ENCODE peak calls at places on chromosomes 11 and 22, in eight cellular contexts. One of them, this sample, is unnamed.

GRCh38 chr11:47369676-47370075 is 8.7 kb downstream of the SPI1 start:
- DNase-seq in CD8-positive, alpha-beta T cell: no peak
- DNase-seq in cardiac fibroblast: no peak
- DNase-seq in H9: no peak
- DNase-seq in ELR: no peak
- DNase-seq in progenitor cell of endocrine pancreas: no peak
- DNase-seq in naive thymus-derived CD8-positive, alpha-beta T cell: no peak
- DNase-seq in Kasumi-1: no peak
- DNase-seq in this sample: no peak

GRCh38 chr11:78030429-78031325 is 7.6 kb upstream of the KCTD14 start:
- DNase-seq in CD8-positive, alpha-beta T cell: no peak
- DNase-seq in progenitor cell of endocrine pancreas: no peak
- DNase-seq in ELR: no peak
- DNase-seq in Kasumi-1: peak
- DNase-seq in H9: no peak
- DNase-seq in naive thymus-derived CD8-positive, alpha-beta T cell: no peak
- DNase-seq in cardiac fibroblast: peak
- DNase-seq in this sample: no peak

GRCh38 chr11:68962527-68963250 is 18.1 kb downstream of the MRGPRD start:
- DNase-seq in progenitor cell of endocrine pancreas: no peak
- DNase-seq in H9: peak
- DNase-seq in ELR: no peak
- DNase-seq in Kasumi-1: no peak
- DNase-seq in CD8-positive, alpha-beta T cell: peak
- DNase-seq in cardiac fibroblast: no peak
- DNase-seq in naive thymus-derived CD8-positive, alpha-beta T cell: peak
- DNase-seq in this sample: no peak

GRCh38 chr11:113553235-113553634 is 78.0 kb upstream of the DRD2 start:
- DNase-seq in naive thymus-derived CD8-positive, alpha-beta T cell: no peak
- DNase-seq in progenitor cell of endocrine pancreas: no peak
- DNase-seq in CD8-positive, alpha-beta T cell: no peak
- DNase-seq in cardiac fibroblast: peak
- DNase-seq in Kasumi-1: no peak
- DNase-seq in ELR: peak
- DNase-seq in H9: peak
- DNase-seq in this sample: peak

GRCh38 chr22:33382427-33382826 is 324.2 kb upstream of the SYN3 start:
- DNase-seq in ELR: no peak
- DNase-seq in H9: no peak
- DNase-seq in CD8-positive, alpha-beta T cell: no peak
- DNase-seq in cardiac fibroblast: no peak
- DNase-seq in naive thymus-derived CD8-positive, alpha-beta T cell: no peak
- DNase-seq in Kasumi-1: no peak
- DNase-seq in progenitor cell of endocrine pancreas: no peak
- DNase-seq in this sample: no peak

GRCh38 chr11:44324222-44324621 is 14.3 kb upstream of the ALX4 start:
- DNase-seq in cardiac fibroblast: no peak
- DNase-seq in Kasumi-1: no peak
- DNase-seq in progenitor cell of endocrine pancreas: no peak
- DNase-seq in ELR: no peak
- DNase-seq in naive thymus-derived CD8-positive, alpha-beta T cell: no peak
- DNase-seq in CD8-positive, alpha-beta T cell: no peak
- DNase-seq in H9: no peak
- DNase-seq in this sample: no peak

GRCh38 chr11:66015936-66016792 is 4.4 kb downstream of the CST6 start:
- DNase-seq in ELR: no peak
- DNase-seq in progenitor cell of endocrine pancreas: no peak
- DNase-seq in cardiac fibroblast: no peak
- DNase-seq in Kasumi-1: no peak
- DNase-seq in CD8-positive, alpha-beta T cell: no peak
- DNase-seq in naive thymus-derived CD8-positive, alpha-beta T cell: no peak
- DNase-seq in H9: no peak
- DNase-seq in this sample: no peak

GRCh38 chr11:66846671-66847091 is 3.4 kb downstream of the RCE1 start:
- DNase-seq in cardiac fibroblast: peak
- DNase-seq in progenitor cell of endocrine pancreas: no peak
- DNase-seq in H9: no peak
- DNase-seq in naive thymus-derived CD8-positive, alpha-beta T cell: no peak
- DNase-seq in CD8-positive, alpha-beta T cell: no peak
- DNase-seq in Kasumi-1: no peak
- DNase-seq in ELR: peak
- DNase-seq in this sample: no peak

GRCh38 chr11:116696381-116696941 is 76.3 kb downstream of the BUD13 start:
- DNase-seq in H9: peak
- DNase-seq in CD8-positive, alpha-beta T cell: no peak
- DNase-seq in ELR: peak
- DNase-seq in naive thymus-derived CD8-positive, alpha-beta T cell: no peak
- DNase-seq in progenitor cell of endocrine pancreas: no peak
- DNase-seq in cardiac fibroblast: peak
- DNase-seq in Kasumi-1: no peak
- DNase-seq in this sample: no peak

GRCh38 chr11:103602846-103603245 is 433.6 kb upstream of the DDI1 start:
- DNase-seq in progenitor cell of endocrine pancreas: no peak
- DNase-seq in H9: no peak
- DNase-seq in naive thymus-derived CD8-positive, alpha-beta T cell: no peak
- DNase-seq in CD8-positive, alpha-beta T cell: no peak
- DNase-seq in cardiac fibroblast: no peak
- DNase-seq in ELR: no peak
- DNase-seq in Kasumi-1: no peak
- DNase-seq in this sample: no peak

GRCh38 chr11:91664521-91664920 is 560.1 kb upstream of the FAT3 start:
- DNase-seq in H9: no peak
- DNase-seq in Kasumi-1: no peak
- DNase-seq in naive thymus-derived CD8-positive, alpha-beta T cell: no peak
- DNase-seq in ELR: no peak
- DNase-seq in cardiac fibroblast: no peak
- DNase-seq in progenitor cell of endocrine pancreas: no peak
- DNase-seq in CD8-positive, alpha-beta T cell: no peak
- DNase-seq in this sample: no peak

GRCh38 chr11:10480760-10481159 is 25.7 kb downstream of the AMPD3 start:
- DNase-seq in H9: no peak
- DNase-seq in CD8-positive, alpha-beta T cell: no peak
- DNase-seq in cardiac fibroblast: no peak
- DNase-seq in ELR: no peak
- DNase-seq in progenitor cell of endocrine pancreas: no peak
- DNase-seq in Kasumi-1: no peak
- DNase-seq in naive thymus-derived CD8-positive, alpha-beta T cell: no peak
- DNase-seq in this sample: no peak

GRCh38 chr11:15106201-15106965 is 8.3 kb upstream of the INSC start:
- DNase-seq in cardiac fibroblast: peak
- DNase-seq in ELR: peak
- DNase-seq in progenitor cell of endocrine pancreas: no peak
- DNase-seq in naive thymus-derived CD8-positive, alpha-beta T cell: no peak
- DNase-seq in Kasumi-1: no peak
- DNase-seq in CD8-positive, alpha-beta T cell: no peak
- DNase-seq in H9: no peak
- DNase-seq in this sample: peak

GRCh38 chr11:109606256-109606655 is 184.3 kb downstream of the C11orf87 start:
- DNase-seq in H9: no peak
- DNase-seq in progenitor cell of endocrine pancreas: no peak
- DNase-seq in CD8-positive, alpha-beta T cell: no peak
- DNase-seq in Kasumi-1: peak
- DNase-seq in naive thymus-derived CD8-positive, alpha-beta T cell: no peak
- DNase-seq in cardiac fibroblast: no peak
- DNase-seq in ELR: no peak
- DNase-seq in this sample: no peak

GRCh38 chr11:65891180-65892136 is 985 bp downstream of the CCDC85B start:
- DNase-seq in Kasumi-1: peak
- DNase-seq in CD8-positive, alpha-beta T cell: no peak
- DNase-seq in ELR: peak
- DNase-seq in progenitor cell of endocrine pancreas: no peak
- DNase-seq in cardiac fibroblast: peak
- DNase-seq in naive thymus-derived CD8-positive, alpha-beta T cell: peak
- DNase-seq in H9: peak
- DNase-seq in this sample: no peak

GRCh38 chr11:116175707-116176106 is 597.1 kb downstream of the BUD13 start:
- DNase-seq in CD8-positive, alpha-beta T cell: no peak
- DNase-seq in H9: no peak
- DNase-seq in Kasumi-1: no peak
- DNase-seq in progenitor cell of endocrine pancreas: no peak
- DNase-seq in ELR: no peak
- DNase-seq in cardiac fibroblast: no peak
- DNase-seq in naive thymus-derived CD8-positive, alpha-beta T cell: no peak
- DNase-seq in this sample: no peak

GRCh38 chr11:85595285-85595884 is 31.8 kb downstream of the DLG2 start:
- DNase-seq in H9: no peak
- DNase-seq in ELR: peak
- DNase-seq in naive thymus-derived CD8-positive, alpha-beta T cell: peak
- DNase-seq in CD8-positive, alpha-beta T cell: no peak
- DNase-seq in cardiac fibroblast: peak
- DNase-seq in Kasumi-1: peak
- DNase-seq in progenitor cell of endocrine pancreas: no peak
- DNase-seq in this sample: peak

GRCh38 chr11:73236879-73237278 is 18.8 kb downstream of the P2RY2 start:
- DNase-seq in ELR: peak
- DNase-seq in H9: peak
- DNase-seq in cardiac fibroblast: peak
- DNase-seq in progenitor cell of endocrine pancreas: no peak
- DNase-seq in Kasumi-1: peak
- DNase-seq in CD8-positive, alpha-beta T cell: no peak
- DNase-seq in naive thymus-derived CD8-positive, alpha-beta T cell: no peak
- DNase-seq in this sample: no peak

GRCh38 chr11:123082977-123083376 is 21.0 kb upstream of the HSPA8 start:
- DNase-seq in cardiac fibroblast: no peak
- DNase-seq in ELR: no peak
- DNase-seq in H9: no peak
- DNase-seq in Kasumi-1: no peak
- DNase-seq in CD8-positive, alpha-beta T cell: no peak
- DNase-seq in progenitor cell of endocrine pancreas: no peak
- DNase-seq in naive thymus-derived CD8-positive, alpha-beta T cell: no peak
- DNase-seq in this sample: no peak

GRCh38 chr11:7668911-7669310 is 4.4 kb downstream of the CYB5R2 start:
- DNase-seq in progenitor cell of endocrine pancreas: no peak
- DNase-seq in H9: no peak
- DNase-seq in naive thymus-derived CD8-positive, alpha-beta T cell: no peak
- DNase-seq in cardiac fibroblast: peak
- DNase-seq in CD8-positive, alpha-beta T cell: no peak
- DNase-seq in ELR: no peak
- DNase-seq in Kasumi-1: no peak
- DNase-seq in this sample: no peak

GRCh38 chr22:23256986-23257888 is 76.9 kb downstream of the BCR start:
- DNase-seq in progenitor cell of endocrine pancreas: no peak
- DNase-seq in Kasumi-1: no peak
- DNase-seq in cardiac fibroblast: peak
- DNase-seq in H9: no peak
- DNase-seq in naive thymus-derived CD8-positive, alpha-beta T cell: no peak
- DNase-seq in ELR: no peak
- DNase-seq in CD8-positive, alpha-beta T cell: no peak
- DNase-seq in this sample: no peak

GRCh38 chr11:18671246-18671645 is 27.3 kb upstream of the TMEM86A start:
- DNase-seq in H9: no peak
- DNase-seq in Kasumi-1: no peak
- DNase-seq in cardiac fibroblast: no peak
- DNase-seq in CD8-positive, alpha-beta T cell: no peak
- DNase-seq in progenitor cell of endocrine pancreas: no peak
- DNase-seq in naive thymus-derived CD8-positive, alpha-beta T cell: no peak
- DNase-seq in ELR: no peak
- DNase-seq in this sample: no peak

GRCh38 chr11:134845474-134846435 is 433.7 kb upstream of the B3GAT1 start:
- DNase-seq in progenitor cell of endocrine pancreas: no peak
- DNase-seq in naive thymus-derived CD8-positive, alpha-beta T cell: no peak
- DNase-seq in cardiac fibroblast: no peak
- DNase-seq in Kasumi-1: no peak
- DNase-seq in H9: peak
- DNase-seq in CD8-positive, alpha-beta T cell: no peak
- DNase-seq in ELR: no peak
- DNase-seq in this sample: no peak

GRCh38 chr11:72038491-72038890 is 39.8 kb downstream of the IL18BP start:
- DNase-seq in cardiac fibroblast: peak
- DNase-seq in progenitor cell of endocrine pancreas: no peak
- DNase-seq in H9: no peak
- DNase-seq in CD8-positive, alpha-beta T cell: no peak
- DNase-seq in Kasumi-1: no peak
- DNase-seq in naive thymus-derived CD8-positive, alpha-beta T cell: no peak
- DNase-seq in ELR: no peak
- DNase-seq in this sample: peak

GRCh38 chr11:128745296-128746183 is 51.7 kb downstream of the FLI1 start:
- DNase-seq in Kasumi-1: no peak
- DNase-seq in cardiac fibroblast: peak
- DNase-seq in naive thymus-derived CD8-positive, alpha-beta T cell: no peak
- DNase-seq in progenitor cell of endocrine pancreas: no peak
- DNase-seq in CD8-positive, alpha-beta T cell: no peak
- DNase-seq in H9: no peak
- DNase-seq in ELR: no peak
- DNase-seq in this sample: no peak

GRCh38 chr11:87628161-87628560 is 547.1 kb downstream of the RAB38 start:
- DNase-seq in progenitor cell of endocrine pancreas: no peak
- DNase-seq in H9: peak
- DNase-seq in CD8-positive, alpha-beta T cell: no peak
- DNase-seq in Kasumi-1: no peak
- DNase-seq in naive thymus-derived CD8-positive, alpha-beta T cell: no peak
- DNase-seq in ELR: no peak
- DNase-seq in cardiac fibroblast: no peak
- DNase-seq in this sample: no peak

GRCh38 chr11:70383664-70384395 is 14.5 kb upstream of the CTTN start:
- DNase-seq in ELR: no peak
- DNase-seq in Kasumi-1: no peak
- DNase-seq in naive thymus-derived CD8-positive, alpha-beta T cell: no peak
- DNase-seq in cardiac fibroblast: no peak
- DNase-seq in CD8-positive, alpha-beta T cell: no peak
- DNase-seq in H9: no peak
- DNase-seq in progenitor cell of endocrine pancreas: no peak
- DNase-seq in this sample: no peak

GRCh38 chr11:127651175-127651887 is 650.8 kb upstream of the KIRREL3 start:
- DNase-seq in Kasumi-1: no peak
- DNase-seq in CD8-positive, alpha-beta T cell: no peak
- DNase-seq in cardiac fibroblast: peak
- DNase-seq in naive thymus-derived CD8-positive, alpha-beta T cell: no peak
- DNase-seq in H9: no peak
- DNase-seq in progenitor cell of endocrine pancreas: no peak
- DNase-seq in ELR: peak
- DNase-seq in this sample: no peak

GRCh38 chr22:47205081-47205491 is 442.6 kb downstream of the TBC1D22A start:
- DNase-seq in ELR: no peak
- DNase-seq in progenitor cell of endocrine pancreas: no peak
- DNase-seq in H9: no peak
- DNase-seq in CD8-positive, alpha-beta T cell: no peak
- DNase-seq in naive thymus-derived CD8-positive, alpha-beta T cell: no peak
- DNase-seq in cardiac fibroblast: no peak
- DNase-seq in Kasumi-1: no peak
- DNase-seq in this sample: no peak

GRCh38 chr11:64581057-64581523 is 9.9 kb upstream of the SLC22A12 start:
- DNase-seq in Kasumi-1: no peak
- DNase-seq in CD8-positive, alpha-beta T cell: no peak
- DNase-seq in ELR: no peak
- DNase-seq in H9: no peak
- DNase-seq in naive thymus-derived CD8-positive, alpha-beta T cell: no peak
- DNase-seq in cardiac fibroblast: no peak
- DNase-seq in progenitor cell of endocrine pancreas: no peak
- DNase-seq in this sample: no peak

GRCh38 chr11:9972917-9973504 is 309.1 kb downstream of the SWAP70 start:
- DNase-seq in progenitor cell of endocrine pancreas: no peak
- DNase-seq in ELR: peak
- DNase-seq in H9: no peak
- DNase-seq in CD8-positive, alpha-beta T cell: no peak
- DNase-seq in Kasumi-1: peak
- DNase-seq in cardiac fibroblast: peak
- DNase-seq in naive thymus-derived CD8-positive, alpha-beta T cell: peak
- DNase-seq in this sample: peak

GRCh38 chr11:27296406-27296994 is 66.5 kb downstream of the CCDC34 start:
- DNase-seq in CD8-positive, alpha-beta T cell: no peak
- DNase-seq in cardiac fibroblast: peak
- DNase-seq in ELR: peak
- DNase-seq in Kasumi-1: peak
- DNase-seq in naive thymus-derived CD8-positive, alpha-beta T cell: no peak
- DNase-seq in H9: no peak
- DNase-seq in progenitor cell of endocrine pancreas: no peak
- DNase-seq in this sample: peak

GRCh38 chr11:17653606-17654005 is 65.8 kb upstream of the MYOD1 start:
- DNase-seq in ELR: no peak
- DNase-seq in progenitor cell of endocrine pancreas: no peak
- DNase-seq in H9: no peak
- DNase-seq in naive thymus-derived CD8-positive, alpha-beta T cell: no peak
- DNase-seq in cardiac fibroblast: no peak
- DNase-seq in CD8-positive, alpha-beta T cell: no peak
- DNase-seq in Kasumi-1: no peak
- DNase-seq in this sample: no peak

GRCh38 chr11:111592491-111592890 is 9.8 kb upstream of the SIK2 start:
- DNase-seq in Kasumi-1: no peak
- DNase-seq in CD8-positive, alpha-beta T cell: no peak
- DNase-seq in ELR: no peak
- DNase-seq in naive thymus-derived CD8-positive, alpha-beta T cell: no peak
- DNase-seq in cardiac fibroblast: no peak
- DNase-seq in H9: no peak
- DNase-seq in progenitor cell of endocrine pancreas: no peak
- DNase-seq in this sample: no peak

This sample was measured in AG09309.